ENCODE peak calls at places on chromosomes 13 and 19, in five cellular contexts. V is HCT116, M is GM12878, Z is SK-N-SH, N is K562. I is an unnamed sample.

GRCh38 chr19:31274266-31274963 is 74.8 kb downstream of the TSHZ3 start:
- DNase-seq in V (no peak), M (no peak), Z (no peak), N (no peak), I (no peak)

GRCh38 chr19:42290523-42291436 is 11.2 kb upstream of the PRR19 start:
- DNase-seq in V (no peak), M (no peak), Z (peak; percentile 88), N (peak; percentile 47), I (no peak)

GRCh38 chr19:6725513-6726231 is 5.2 kb upstream of the C3 start:
- DNase-seq in V (no peak), M (no peak), Z (no peak), N (no peak), I (no peak)

GRCh38 chr13:75907044-75907443 is 270.9 kb downstream of the LMO7 start:
- DNase-seq in V (no peak), M (no peak), Z (no peak), N (no peak), I (no peak)

GRCh38 chr13:35252536-35253205 is 223.8 kb downstream of the MAB21L1 start:
- DNase-seq in V (no peak), M (peak; percentile 21), Z (no peak), N (no peak), I (no peak)

GRCh38 chr13:26837102-26837501 is 76.5 kb upstream of the GPR12 start:
- DNase-seq in V (no peak), M (no peak), Z (no peak), N (no peak), I (no peak)

GRCh38 chr13:43991773-43992201 is 112.1 kb downstream of the LACC1 start:
- DNase-seq in V (no peak), M (no peak), Z (no peak), N (no peak), I (no peak)

GRCh38 chr19:30664358-30665058 is 292.3 kb downstream of the ZNF536 start:
- DNase-seq in V (no peak), M (no peak), Z (peak; percentile 51), N (no peak), I (peak; percentile 82)

GRCh38 chr13:65606622-65607021 is 1623.5 kb downstream of the PCDH9 start:
- DNase-seq in V (no peak), M (no peak), Z (no peak), N (no peak), I (no peak)

GRCh38 chr19:16566161-16566560 is 6.1 kb downstream of the SLC35E1 start:
- DNase-seq in V (no peak), M (no peak), Z (no peak), N (no peak), I (no peak)

GRCh38 chr13:102610296-102610895 is 13.6 kb downstream of the TPP2 start:
- DNase-seq in V (no peak), M (no peak), Z (no peak), N (no peak), I (no peak)

GRCh38 chr13:79989251-79989661 is 351.7 kb downstream of the SPRY2 start:
- DNase-seq in V (no peak), M (no peak), Z (no peak), N (no peak), I (no peak)

GRCh38 chr19:18729933-18730530 is 46.6 kb downstream of the CRTC1 start:
- DNase-seq in V (no peak), M (no peak), Z (no peak), N (no peak), I (no peak)

GRCh38 chr13:38900188-38900587 is 90.4 kb downstream of the STOML3 start:
- DNase-seq in V (no peak), M (no peak), Z (peak; percentile 13), N (no peak), I (no peak)

GRCh38 chr19:35030257-35031071 is at the start of gene SCN1B:
- DNase-seq in V (peak; percentile 22), M (no peak), Z (peak; percentile 91), N (peak; percentile 89), I (peak; percentile 63)

GRCh38 chr19:34308381-34309367 is 54.3 kb downstream of the GARRE1 start:
- DNase-seq in V (no peak), M (no peak), Z (no peak), N (no peak), I (no peak)

GRCh38 chr13:93872948-93873347 is 606.5 kb downstream of the DCT start:
- DNase-seq in V (no peak), M (no peak), Z (no peak), N (no peak), I (no peak)

GRCh38 chr19:55638864-55639359 is 1.9 kb upstream of the ZNF580 start:
- DNase-seq in V (no peak), M (no peak), Z (peak; percentile 52), N (no peak), I (peak; percentile 68)

GRCh38 chr13:88051746-88052482 is 380.7 kb downstream of the SLITRK5 start:
- DNase-seq in V (no peak), M (no peak), Z (no peak), N (no peak), I (peak; percentile 3)

GRCh38 chr19:11373166-11373884 is 1.1 kb upstream of the SWSAP1 start:
- DNase-seq in V (no peak), M (no peak), Z (peak; percentile 86), N (no peak), I (peak; percentile 37)

GRCh38 chr13:74047925-74048324 is 86.3 kb downstream of the KLF12 start:
- DNase-seq in V (peak; percentile 7), M (no peak), Z (no peak), N (no peak), I (no peak)

GRCh38 chr13:33349996-33350826 is 64.7 kb upstream of the STARD13 start:
- DNase-seq in V (no peak), M (no peak), Z (peak; percentile 79), N (no peak), I (no peak)

GRCh38 chr13:110254151-110254679 is 52.7 kb downstream of the COL4A1 start:
- DNase-seq in V (no peak), M (no peak), Z (no peak), N (no peak), I (no peak)

GRCh38 chr19:1671716-1672037 is 19.3 kb upstream of the TCF3 start:
- DNase-seq in V (no peak), M (no peak), Z (no peak), N (peak; percentile 79), I (no peak)
- TF ChIP-seq JUND in V (no peak), M (no peak), Z (no peak), N (no peak), I (no peak)

GRCh38 chr13:99307247-99307646 is at the start of gene GPR183:
- DNase-seq in V (no peak), M (no peak), Z (no peak), N (no peak), I (no peak)

GRCh38 chr13:99308481-99309087 is 1.4 kb upstream of the GPR183 start:
- DNase-seq in V (no peak), M (no peak), Z (no peak), N (no peak), I (no peak)

GRCh38 chr13:99305180-99305965 is 1.8 kb downstream of the GPR183 start:
- DNase-seq in V (no peak), M (no peak), Z (no peak), N (no peak), I (no peak)

GRCh38 chr13:99310382-99311031 is 3.3 kb upstream of the GPR183 start:
- DNase-seq in V (no peak), M (no peak), Z (peak; percentile 25), N (no peak), I (no peak)

DNA sequence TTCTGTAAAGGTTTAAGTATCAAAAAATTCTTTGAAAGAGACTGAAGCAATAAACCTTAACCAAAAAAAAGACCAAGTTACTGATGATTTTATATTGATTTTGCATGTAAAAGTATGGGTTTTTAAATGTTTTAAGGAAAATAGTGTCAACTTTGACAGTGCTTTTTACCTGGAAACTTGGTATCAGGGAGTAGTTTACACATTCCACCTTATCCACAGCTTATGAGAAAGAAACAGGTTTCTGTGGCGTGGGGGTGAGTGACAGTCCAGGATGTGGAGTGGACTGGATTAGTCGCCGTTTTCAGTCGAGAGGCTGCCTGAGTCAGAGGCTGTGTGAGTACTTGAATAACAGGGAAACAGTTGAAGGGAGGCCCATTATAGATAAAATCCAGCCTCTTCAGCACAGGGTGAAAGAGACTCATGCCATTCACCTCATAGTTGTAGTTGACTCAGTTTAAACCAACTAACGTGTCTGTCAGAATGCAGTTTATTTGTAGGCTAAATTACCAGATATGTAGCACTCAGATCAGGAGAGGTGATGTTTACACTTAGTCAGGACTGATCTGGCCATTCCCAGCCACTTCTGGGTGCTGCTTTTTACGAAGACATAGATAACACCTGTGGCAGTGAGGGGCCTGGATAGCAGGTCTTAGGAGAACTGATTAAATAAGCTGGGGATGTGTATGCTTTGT is 595 bp upstream of the GPR183 start:
- DNase-seq in V (no peak), M (no peak), Z (no peak), N (no peak), I (no peak)
- TF ChIP-seq JUND in V (no peak), M (no peak), Z (no peak), N (peak; percentile 40), I (no peak)

DNA sequence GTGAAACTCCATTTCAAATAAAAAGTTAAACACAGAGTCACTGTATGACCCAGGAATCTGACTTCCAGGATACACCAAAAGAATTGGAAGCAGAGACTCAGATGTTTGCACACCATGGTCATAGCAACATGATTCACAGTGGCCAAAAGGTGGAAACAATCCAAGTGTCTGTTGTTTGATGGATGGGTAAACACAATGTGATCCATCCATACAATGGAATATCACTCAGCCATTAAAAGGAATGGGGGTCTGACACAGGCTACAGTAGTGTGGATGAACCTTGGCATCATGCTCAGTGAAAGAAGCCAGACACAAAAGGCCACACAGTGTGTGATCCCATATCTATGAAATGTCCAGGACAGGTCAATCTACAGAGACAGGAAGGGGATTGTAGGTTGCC is 174.3 kb downstream of the PTPRS start:
- DNase-seq in V (no peak), M (no peak), Z (no peak), N (no peak), I (no peak)
- TF ChIP-seq JUND in V (no peak), M (no peak), Z (peak; percentile 6), N (no peak), I (no peak)

GRCh38 chr19:28399187-28399586 is 813.8 kb downstream of the UQCRFS1 start:
- DNase-seq in V (no peak), M (no peak), Z (no peak), N (no peak), I (no peak)

GRCh38 chr19:28393574-28394336 is 819.2 kb downstream of the UQCRFS1 start:
- DNase-seq in V (no peak), M (no peak), Z (no peak), N (no peak), I (no peak)

GRCh38 chr19:28397311-28397710 is 815.6 kb downstream of the UQCRFS1 start:
- DNase-seq in V (no peak), M (no peak), Z (no peak), N (no peak), I (no peak)

GRCh38 chr19:28394705-28395104 is 818.2 kb downstream of the UQCRFS1 start:
- DNase-seq in V (no peak), M (no peak), Z (no peak), N (no peak), I (no peak)

DNA sequence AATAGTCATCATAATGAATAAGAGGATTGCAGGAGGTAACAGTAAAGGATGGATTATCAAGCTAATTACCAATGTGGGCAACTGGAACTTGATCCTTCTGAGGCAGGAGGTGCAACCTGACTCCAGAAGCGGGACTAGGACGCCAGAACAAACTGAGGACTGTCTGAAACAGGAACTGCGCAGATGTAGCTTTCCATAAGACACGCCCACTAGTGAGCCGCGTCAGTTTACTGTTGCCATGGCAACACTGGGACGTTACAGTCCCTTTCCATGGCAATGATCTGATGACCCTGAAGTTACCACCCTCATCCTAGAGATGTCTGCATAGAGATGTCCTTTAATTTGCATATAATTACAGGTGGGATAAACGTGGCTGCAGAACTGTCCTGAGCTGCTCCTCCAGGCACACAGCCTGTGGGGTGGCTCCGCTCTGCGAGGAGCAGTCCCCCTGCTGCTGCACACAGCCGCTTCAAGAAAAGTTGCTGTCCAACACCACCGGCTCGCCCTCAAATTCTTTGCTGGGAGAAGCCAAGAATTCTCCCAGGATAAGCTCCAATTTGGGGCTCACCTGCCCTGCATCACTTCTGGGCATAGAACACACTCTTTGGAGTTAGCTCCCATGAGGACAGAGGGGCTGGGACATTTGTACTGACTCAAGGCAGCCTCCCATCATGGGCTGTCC is 816.6 kb downstream of the UQCRFS1 start:
- DNase-seq in V (no peak), M (no peak), Z (no peak), N (peak; percentile 22), I (no peak)
- TF ChIP-seq JUND in V (no peak), M (no peak), Z (no peak), N (no peak), I (no peak)